ENCODE peak calls at places on chromosomes 4 and X, in four cellular contexts. One of them, this sample, is unnamed.

GRCh38 chr4:2791518-2792395 is 1.1 kb upstream of the SH3BP2 start:
- DNase-seq in uterus: peak
- DNase-seq in cardiac muscle cell: no peak
- DNase-seq in tibial nerve: peak
- DNase-seq in this sample: no peak

GRCh38 chrX:115642895-115643530 is 82.0 kb downstream of the PLS3 start:
- DNase-seq in uterus: peak
- DNase-seq in cardiac muscle cell: peak
- DNase-seq in tibial nerve: peak
- DNase-seq in this sample: no peak

GRCh38 chr4:111449657-111450056 is 695.6 kb upstream of the FAM241A start:
- DNase-seq in uterus: no peak
- DNase-seq in cardiac muscle cell: no peak
- DNase-seq in tibial nerve: no peak
- DNase-seq in this sample: no peak

GRCh38 chrX:27555514-27555913 is 34.6 kb upstream of the DCAF8L2 start:
- DNase-seq in uterus: no peak
- DNase-seq in cardiac muscle cell: peak
- DNase-seq in tibial nerve: no peak
- DNase-seq in this sample: no peak

GRCh38 chrX:124594017-124594651 is 247.8 kb downstream of the SH2D1A start:
- DNase-seq in uterus: no peak
- DNase-seq in cardiac muscle cell: no peak
- DNase-seq in tibial nerve: no peak
- DNase-seq in this sample: no peak

GRCh38 chrX:154466036-154466435 is 8.0 kb downstream of the PLXNA3 start:
- DNase-seq in uterus: no peak
- DNase-seq in cardiac muscle cell: no peak
- DNase-seq in tibial nerve: no peak
- DNase-seq in this sample: no peak

GRCh38 chr4:24224446-24224845 is 334.6 kb upstream of the PPARGC1A start:
- DNase-seq in uterus: no peak
- DNase-seq in cardiac muscle cell: no peak
- DNase-seq in tibial nerve: no peak
- DNase-seq in this sample: no peak

GRCh38 chr4:101795704-101796103 is 5.2 kb downstream of the BANK1 start:
- DNase-seq in uterus: no peak
- DNase-seq in cardiac muscle cell: no peak
- DNase-seq in tibial nerve: no peak
- DNase-seq in this sample: no peak

GRCh38 chr4:48909697-48910096 is 3.1 kb upstream of the OCIAD2 start:
- DNase-seq in uterus: peak
- DNase-seq in cardiac muscle cell: no peak
- DNase-seq in tibial nerve: no peak
- DNase-seq in this sample: no peak

GRCh38 chr4:136750898-136751297 is 781.4 kb downstream of the PCDH18 start:
- DNase-seq in uterus: no peak
- DNase-seq in cardiac muscle cell: no peak
- DNase-seq in tibial nerve: no peak
- DNase-seq in this sample: no peak

GRCh38 chrX:150028692-150029091 is 90.4 kb upstream of the EOLA2 start:
- DNase-seq in uterus: no peak
- DNase-seq in cardiac muscle cell: no peak
- DNase-seq in tibial nerve: no peak
- DNase-seq in this sample: no peak

GRCh38 chr4:65819192-65819591 is 148.9 kb upstream of the EPHA5 start:
- DNase-seq in uterus: no peak
- DNase-seq in cardiac muscle cell: no peak
- DNase-seq in tibial nerve: no peak
- DNase-seq in this sample: no peak

GRCh38 chrX:27890611-27891010 is 82.8 kb downstream of the MAGEB10 start:
- DNase-seq in uterus: no peak
- DNase-seq in cardiac muscle cell: no peak
- DNase-seq in tibial nerve: no peak
- DNase-seq in this sample: no peak

GRCh38 chr4:138686078-138686477 is 329.5 kb upstream of the NOCT start:
- DNase-seq in uterus: no peak
- DNase-seq in cardiac muscle cell: no peak
- DNase-seq in tibial nerve: no peak
- DNase-seq in this sample: no peak

GRCh38 chr4:183139972-183140570 is 41.0 kb downstream of the WWC2 start:
- DNase-seq in uterus: no peak
- DNase-seq in cardiac muscle cell: no peak
- DNase-seq in tibial nerve: no peak
- DNase-seq in this sample: no peak

GRCh38 chrX:101415180-101416130 is 7.4 kb downstream of the HNRNPH2 start:
- DNase-seq in uterus: peak
- DNase-seq in cardiac muscle cell: peak
- DNase-seq in tibial nerve: no peak
- DNase-seq in this sample: no peak

GRCh38 chr4:2292679-2293108 is 30.8 kb upstream of the MXD4 start:
- DNase-seq in uterus: no peak
- DNase-seq in cardiac muscle cell: no peak
- DNase-seq in tibial nerve: no peak
- DNase-seq in this sample: no peak

GRCh38 chr4:5773271-5773555 is 62.2 kb downstream of the EVC start:
- DNase-seq in uterus: no peak
- DNase-seq in cardiac muscle cell: no peak
- DNase-seq in tibial nerve: no peak
- DNase-seq in this sample: no peak

GRCh38 chr4:20151436-20151835 is 100.3 kb upstream of the SLIT2 start:
- DNase-seq in uterus: no peak
- DNase-seq in cardiac muscle cell: no peak
- DNase-seq in tibial nerve: no peak
- DNase-seq in this sample: no peak

GRCh38 chr4:78332974-78333373 is 218.6 kb upstream of the ANXA3 start:
- DNase-seq in uterus: no peak
- DNase-seq in cardiac muscle cell: peak
- DNase-seq in tibial nerve: no peak
- DNase-seq in this sample: no peak

GRCh38 chr4:121360496-121360895 is 20.3 kb downstream of the QRFPR start:
- DNase-seq in uterus: no peak
- DNase-seq in cardiac muscle cell: no peak
- DNase-seq in tibial nerve: no peak
- DNase-seq in this sample: no peak

GRCh38 chrX:27715610-27716009 is 92.2 kb upstream of the MAGEB10 start:
- DNase-seq in uterus: no peak
- DNase-seq in cardiac muscle cell: no peak
- DNase-seq in tibial nerve: no peak
- DNase-seq in this sample: no peak

GRCh38 chr4:77043507-77044131 is 32.2 kb downstream of the CCNI start:
- DNase-seq in uterus: peak
- DNase-seq in cardiac muscle cell: no peak
- DNase-seq in tibial nerve: no peak
- DNase-seq in this sample: no peak

GRCh38 chr4:109967798-109968520 is 55.3 kb downstream of the EGF start:
- DNase-seq in uterus: no peak
- DNase-seq in cardiac muscle cell: no peak
- DNase-seq in tibial nerve: no peak
- DNase-seq in this sample: no peak

GRCh38 chr4:139828966-139829662 is 163.5 kb downstream of the MGST2 start:
- DNase-seq in uterus: no peak
- DNase-seq in cardiac muscle cell: no peak
- DNase-seq in tibial nerve: no peak
- DNase-seq in this sample: no peak

GRCh38 chrX:110531873-110532272 is 173.2 kb downstream of the RTL9 start:
- DNase-seq in uterus: no peak
- DNase-seq in cardiac muscle cell: no peak
- DNase-seq in tibial nerve: no peak
- DNase-seq in this sample: no peak

GRCh38 chr4:139629761-139630160 is 35.9 kb upstream of the MGST2 start:
- DNase-seq in uterus: no peak
- DNase-seq in cardiac muscle cell: no peak
- DNase-seq in tibial nerve: no peak
- DNase-seq in this sample: no peak

GRCh38 chr4:147360301-147360700 is 120.6 kb upstream of the EDNRA start:
- DNase-seq in uterus: no peak
- DNase-seq in cardiac muscle cell: no peak
- DNase-seq in tibial nerve: no peak
- DNase-seq in this sample: no peak

GRCh38 chrX:155027509-155028066 is 944 bp downstream of the FUNDC2 start:
- DNase-seq in uterus: peak
- DNase-seq in cardiac muscle cell: no peak
- DNase-seq in tibial nerve: no peak
- DNase-seq in this sample: no peak

GRCh38 chr4:183747931-183748664 is 89.0 kb downstream of the TRAPPC11 start:
- DNase-seq in uterus: no peak
- DNase-seq in cardiac muscle cell: peak
- DNase-seq in tibial nerve: no peak
- DNase-seq in this sample: no peak

GRCh38 chr4:136241221-136241986 is 1290.9 kb downstream of the PCDH18 start:
- DNase-seq in uterus: no peak
- DNase-seq in cardiac muscle cell: no peak
- DNase-seq in tibial nerve: no peak
- DNase-seq in this sample: no peak

GRCh38 chr4:8556341-8557150 is 23.6 kb upstream of the GPR78 start:
- DNase-seq in uterus: no peak
- DNase-seq in cardiac muscle cell: no peak
- DNase-seq in tibial nerve: no peak
- DNase-seq in this sample: no peak

GRCh38 chr4:151489462-151490203 is 80.7 kb downstream of the FHIP1A start:
- DNase-seq in uterus: no peak
- DNase-seq in cardiac muscle cell: no peak
- DNase-seq in tibial nerve: no peak
- DNase-seq in this sample: no peak

GRCh38 chr4:72397314-72397713 is 171.7 kb downstream of the ADAMTS3 start:
- DNase-seq in uterus: no peak
- DNase-seq in cardiac muscle cell: no peak
- DNase-seq in tibial nerve: no peak
- DNase-seq in this sample: no peak

DNA sequence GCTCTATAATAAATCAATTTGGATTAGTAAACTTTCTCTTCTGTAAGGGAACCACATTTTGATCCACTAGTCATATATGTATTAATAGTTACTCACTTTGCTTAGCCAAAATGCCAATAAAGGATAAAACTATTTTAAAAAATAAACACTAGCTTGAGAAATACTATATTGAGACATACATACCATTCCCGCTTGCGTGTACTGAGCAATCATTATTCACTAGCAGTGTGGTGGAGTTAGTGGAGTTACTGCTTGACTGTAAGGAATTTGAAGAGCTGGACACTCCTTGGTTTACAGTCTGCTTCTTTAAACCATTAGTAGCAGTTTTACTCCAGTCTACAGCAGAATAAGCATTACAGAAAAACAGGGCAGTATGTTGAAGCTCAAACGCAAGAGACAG is 10.8 kb upstream of the PHKA2 start:
- DNase-seq in uterus: no peak
- DNase-seq in cardiac muscle cell: no peak
- DNase-seq in tibial nerve: no peak
- DNase-seq in this sample: no peak
- H3K27ac ChIP-seq in uterus: no peak
- H3K27ac ChIP-seq in cardiac muscle cell: no peak
- H3K27ac ChIP-seq in tibial nerve: no peak
- H3K27ac ChIP-seq in this sample: no peak

DNA sequence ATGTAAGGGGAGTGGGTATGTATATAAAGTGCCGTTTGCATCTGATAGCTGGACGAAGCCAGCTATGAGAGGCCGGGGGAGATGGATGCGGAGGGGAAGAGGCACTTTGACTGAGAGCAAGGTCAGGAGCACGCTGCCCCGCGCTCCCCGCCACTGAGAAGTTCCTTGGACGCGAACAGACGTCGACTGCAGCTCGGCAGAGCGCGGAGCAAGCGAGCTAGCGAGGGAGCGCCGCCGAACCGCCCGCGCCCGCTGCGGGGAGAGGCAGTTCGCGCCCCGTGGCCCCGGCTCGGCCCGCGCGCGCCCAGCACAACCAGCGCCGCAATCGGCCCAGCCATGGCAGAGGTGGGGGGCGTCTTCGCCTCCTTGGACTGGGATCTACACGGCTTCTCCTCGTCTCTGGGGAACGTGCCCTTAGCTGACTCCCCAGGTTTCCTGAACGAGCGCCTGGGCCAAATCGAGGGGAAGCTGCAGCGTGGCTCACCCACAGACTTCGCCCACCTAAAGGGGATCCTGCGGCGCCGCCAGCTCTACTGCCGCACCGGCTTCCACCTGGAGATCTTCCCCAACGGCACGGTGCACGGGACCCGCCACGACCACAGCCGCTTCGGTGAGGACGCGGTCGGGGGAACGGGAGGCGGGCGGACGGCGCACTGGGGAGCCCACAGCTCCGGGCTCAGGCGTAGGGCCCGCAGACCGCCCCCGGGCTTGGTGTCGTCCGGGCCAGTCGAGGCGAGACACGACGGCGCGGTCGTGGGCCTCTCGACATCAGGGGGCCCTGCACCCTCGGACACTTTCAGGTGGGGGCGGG is at the start of gene FGF16:
- DNase-seq in uterus: no peak
- DNase-seq in cardiac muscle cell: no peak
- DNase-seq in tibial nerve: no peak
- DNase-seq in this sample: no peak
- H3K4me3 ChIP-seq in uterus: peak
- H3K4me3 ChIP-seq in cardiac muscle cell: peak
- H3K4me3 ChIP-seq in tibial nerve: peak
- H3K4me3 ChIP-seq in this sample: peak

DNA sequence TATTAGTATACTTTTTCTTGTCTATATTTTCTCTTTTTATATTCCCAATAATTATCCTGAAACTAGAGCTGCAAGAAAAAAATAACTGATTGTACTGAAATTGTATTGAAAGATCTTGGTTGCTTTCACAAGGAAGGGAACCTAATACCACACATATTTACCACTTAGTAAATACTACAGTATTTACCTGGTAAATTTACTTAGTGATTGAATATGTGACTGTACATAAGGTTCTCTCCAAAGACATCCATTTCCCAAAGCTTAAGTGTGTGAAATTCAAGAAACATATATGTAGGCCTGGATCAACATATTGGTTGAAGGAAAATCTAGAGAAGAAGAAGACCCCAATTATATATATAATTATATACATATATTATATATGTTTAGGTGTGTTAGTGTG is 1272.7 kb downstream of the C4orf33 start:
- DNase-seq in uterus: no peak
- DNase-seq in cardiac muscle cell: no peak
- DNase-seq in tibial nerve: no peak
- DNase-seq in this sample: no peak
- H3K27ac ChIP-seq in uterus: no peak
- H3K27ac ChIP-seq in cardiac muscle cell: no peak
- H3K27ac ChIP-seq in tibial nerve: no peak
- H3K27ac ChIP-seq in this sample: no peak

GRCh38 chr4:32519060-32519459 is 1798.9 kb downstream of the PCDH7 start:
- DNase-seq in uterus: no peak
- DNase-seq in cardiac muscle cell: no peak
- DNase-seq in tibial nerve: no peak
- DNase-seq in this sample: no peak
- H3K4me3 ChIP-seq in uterus: no peak
- H3K4me3 ChIP-seq in cardiac muscle cell: no peak
- H3K4me3 ChIP-seq in tibial nerve: no peak
- H3K4me3 ChIP-seq in this sample: no peak

This sample was measured in right atrium auricular region.